ENCODE peak calls at places on chromosome 12, in five cellular contexts. D, H, L, Z and F are unnamed samples. For H3K4me1, the result is how much of the 10 kb centered on the place peaks cover.

GRCh38 chr12:26830783-26831601 is 2.0 kb downstream of the ITPR2 start:
- DNase-seq in L (no peak), Z (no peak), D (no peak), H (no peak), F (no peak)

GRCh38 chr12:50913224-50913623 is 39.1 kb upstream of the HIGD1C start:
- DNase-seq in Z (no peak), L (no peak), H (no peak), D (no peak), F (no peak)

GRCh38 chr12:56699020-56699661 is 11.1 kb upstream of the PTGES3 start:
- DNase-seq in H (no peak), L (no peak), D (no peak), Z (no peak), F (no peak)

GRCh38 chr12:34204830-34205285 is 182.6 kb downstream of the ALG10 start:
- DNase-seq in Z (no peak), D (no peak), L (no peak), H (no peak), F (no peak)

GRCh38 chr12:109581856-109582255 is 8.3 kb downstream of the MVK start:
- DNase-seq in Z (no peak), L (no peak), D (peak), H (peak), F (no peak)

GRCh38 chr12:26821212-26821701 is 11.7 kb downstream of the ITPR2 start:
- DNase-seq in H (peak), L (no peak), Z (no peak), D (peak), F (no peak)

GRCh38 chr12:126616441-126616840 is 1551.2 kb downstream of the AACS start:
- DNase-seq in Z (no peak), H (no peak), L (no peak), D (no peak), F (no peak)

GRCh38 chr12:121748571-121749265 is 36.2 kb downstream of the TMEM120B start:
- DNase-seq in D (peak), L (peak), H (peak), Z (no peak), F (no peak)

GRCh38 chr12:58090685-58091084 is 149.3 kb downstream of the ATP23 start:
- DNase-seq in H (no peak), Z (no peak), D (no peak), L (no peak), F (no peak)

GRCh38 chr12:138898-139534 is 72.4 kb downstream of the IQSEC3 start:
- DNase-seq in H (peak), Z (no peak), L (no peak), D (peak), F (no peak)

GRCh38 chr12:114694436-114695304 is 10.7 kb upstream of the TBX3 start:
- DNase-seq in D (no peak), H (no peak), Z (no peak), L (no peak), F (no peak)

GRCh38 chr12:28083816-28084678 is 106.2 kb upstream of the CCDC91 start:
- DNase-seq in D (peak), Z (no peak), H (peak), L (no peak), F (no peak)

GRCh38 chr12:27940756-27941402 is 31.7 kb downstream of the PTHLH start:
- DNase-seq in H (peak), L (peak), Z (peak), D (peak), F (peak)

GRCh38 chr12:27868165-27868564 is 88.1 kb upstream of the MANSC4 start:
- DNase-seq in H (peak), Z (no peak), D (peak), L (no peak), F (no peak)

GRCh38 chr12:16291032-16291431 is 13.5 kb upstream of the SLC15A5 start:
- DNase-seq in L (no peak), Z (no peak), H (no peak), D (no peak), F (no peak)

GRCh38 chr12:3119192-3119744 is 42.1 kb downstream of the TSPAN9 start:
- DNase-seq in H (no peak), L (no peak), Z (no peak), D (no peak), F (no peak)

GRCh38 chr12:131831021-131831571 is 2.9 kb downstream of the MMP17 start:
- DNase-seq in H (peak), L (peak), Z (no peak), D (peak), F (no peak)

GRCh38 chr12:48189331-48190125 is 6.1 kb downstream of the CCDC184 start:
- DNase-seq in H (peak), D (peak), L (peak), Z (no peak), F (peak)

GRCh38 chr12:124289634-124290600 is 5.0 kb upstream of the RFLNA start:
- DNase-seq in L (no peak), D (peak), H (peak), Z (no peak), F (no peak)

GRCh38 chr12:60180298-60180697 is 584.5 kb downstream of the SLC16A7 start:
- DNase-seq in Z (no peak), H (no peak), L (no peak), D (no peak), F (no peak)
- TF ChIP-seq EZH2 in Z (no peak), H (no peak), L (no peak), D (no peak), F (no peak)

DNA sequence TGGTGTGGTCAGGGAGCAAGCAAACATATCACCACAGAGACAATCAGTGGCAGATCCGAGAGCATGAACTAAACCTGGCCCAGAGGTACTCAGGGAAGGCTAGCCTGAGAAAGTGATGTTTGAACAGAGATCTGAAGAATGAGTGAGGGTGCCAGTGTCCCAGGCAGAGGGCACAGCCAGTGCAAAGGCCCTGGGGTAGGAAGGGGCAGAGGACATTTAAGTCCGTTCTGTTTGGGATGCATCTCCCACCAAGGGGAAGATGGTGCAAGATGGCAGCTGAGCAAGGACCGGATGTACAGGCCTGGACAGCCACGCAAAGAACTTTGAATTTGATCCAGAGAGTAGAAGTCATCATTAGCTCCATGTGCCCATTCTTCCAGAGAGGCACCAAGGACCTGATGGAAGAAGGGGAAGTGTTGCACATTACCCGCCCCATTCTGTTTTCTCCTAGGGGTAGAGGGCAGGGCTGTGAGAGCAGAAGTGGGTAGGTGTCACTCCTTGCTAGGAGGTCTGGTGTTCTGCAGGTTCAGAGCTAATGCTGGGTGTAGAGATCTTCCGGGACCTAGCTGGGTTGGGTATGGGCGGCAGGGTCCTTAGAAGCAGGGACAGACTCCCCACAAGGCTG is 3.9 kb downstream of the DTX1 start:
- DNase-seq in D (no peak), Z (no peak), L (no peak), H (no peak), F (no peak)
- H3K4me1 ChIP-seq in D (under half), Z (under half), L (under half), H (under half), F (under half)

GRCh38 chr12:95548539-95549391 is 2.5 kb downstream of the USP44 start:
- DNase-seq in D (peak), H (peak), L (peak), Z (no peak), F (no peak)
- TF ChIP-seq EZH2 in D (no peak), H (no peak), L (peak), Z (no peak), F (no peak)

DNA sequence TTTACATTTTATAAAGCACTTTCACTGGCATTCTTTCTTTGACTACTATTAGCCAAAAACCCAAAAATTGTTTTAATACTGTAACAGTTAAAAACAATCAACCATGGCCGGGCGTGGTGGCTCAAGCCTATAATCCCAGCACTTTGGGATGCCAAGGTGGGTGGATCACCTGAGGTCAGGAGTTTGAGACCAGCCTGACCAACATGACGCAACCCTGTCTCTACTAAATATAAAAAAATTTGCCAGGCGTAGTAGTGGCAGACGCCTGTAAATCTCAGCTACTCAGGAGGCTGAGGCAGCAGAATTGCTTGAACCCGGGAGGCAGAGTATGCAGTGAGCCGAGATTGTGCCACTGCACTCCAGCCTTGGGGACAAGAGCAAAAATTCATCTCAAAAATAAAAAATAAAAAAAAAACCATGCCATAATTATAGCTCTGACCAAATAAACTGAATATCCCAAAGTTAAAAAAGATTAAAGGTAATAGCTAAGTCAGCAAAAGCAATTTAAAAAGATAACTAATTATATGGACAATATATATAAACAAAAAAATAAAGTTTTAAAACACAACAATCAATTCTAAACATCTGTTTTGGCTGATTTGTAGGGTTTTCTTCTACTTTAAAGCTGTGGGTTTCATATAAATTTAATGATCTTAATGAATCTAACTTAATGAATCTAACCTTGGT is 10.0 kb downstream of the SINHCAF start:
- DNase-seq in H (no peak), D (no peak), L (no peak), Z (no peak), F (no peak)
- H3K4me1 ChIP-seq in H (under half), D (under half), L (under half), Z (under half), F (under half)